ENCODE peak calls at places on chromosomes 12 and 14, in seven cellular contexts. G is choroid plexus epithelial cell, W is thoracic aorta, C is transverse colon, E is left lung, I is cardiac fibroblast, J is Panc1. X is an unnamed sample.

GRCh38 chr12:77724367-77724957 is 106.2 kb upstream of the NAV3 start:
- DNase-seq in C (no peak), E (no peak), J (peak), W (no peak), I (peak), G (peak), X (no peak)

GRCh38 chr14:49461529-49462401 is 124.4 kb downstream of the RPS29 start:
- DNase-seq in I (peak), G (peak), E (no peak), J (peak), W (peak), C (peak), X (peak)

GRCh38 chr14:103846569-103847438 is 571 bp downstream of the PPP1R13B start:
- DNase-seq in I (peak), G (no peak), C (peak), J (no peak), E (peak), W (no peak), X (peak)

GRCh38 chr12:71194657-71195056 is 36.9 kb upstream of the TSPAN8 start:
- DNase-seq in G (no peak), E (no peak), J (no peak), C (no peak), W (no peak), I (peak), X (no peak)

GRCh38 chr14:34043627-34044372 is 92.9 kb upstream of the EGLN3 start:
- DNase-seq in G (no peak), E (no peak), C (no peak), W (no peak), I (peak), J (no peak), X (peak)

GRCh38 chr14:98912655-98913054 is 359.3 kb downstream of the BCL11B start:
- DNase-seq in W (no peak), G (no peak), J (no peak), E (no peak), I (no peak), C (no peak), X (no peak)

GRCh38 chr12:57477710-57478681 is 1.7 kb downstream of the ARHGAP9 start:
- DNase-seq in G (peak), W (no peak), E (no peak), I (peak), C (no peak), J (no peak), X (peak)

GRCh38 chr14:32102968-32103367 is 25.9 kb downstream of the ARHGAP5 start:
- DNase-seq in G (no peak), J (no peak), W (no peak), C (no peak), I (no peak), E (no peak), X (no peak)

GRCh38 chr14:24243336-24243836 is 963 bp upstream of the TINF2 start:
- DNase-seq in W (no peak), I (no peak), E (no peak), J (no peak), G (peak), C (no peak), X (no peak)

GRCh38 chr12:104682790-104683279 is 226.1 kb downstream of the CHST11 start:
- DNase-seq in E (no peak), C (no peak), G (no peak), J (no peak), I (no peak), W (no peak), X (peak)

GRCh38 chr14:68824517-68825347 is 31.9 kb upstream of the ZFP36L1 start:
- DNase-seq in C (peak), I (peak), W (peak), J (peak), G (peak), E (peak), X (peak)

GRCh38 chr12:71797506-71797905 is 42.1 kb upstream of the TBC1D15 start:
- DNase-seq in I (no peak), J (no peak), E (no peak), C (no peak), W (no peak), G (no peak), X (no peak)

GRCh38 chr12:122865268-122866231 is 30.3 kb downstream of the HIP1R start:
- DNase-seq in E (no peak), I (no peak), C (no peak), W (no peak), G (no peak), J (no peak), X (peak)

GRCh38 chr12:47591795-47592194 is 114.0 kb downstream of the RPAP3 start:
- DNase-seq in E (no peak), J (no peak), I (no peak), G (peak), W (no peak), C (no peak), X (no peak)

DNA sequence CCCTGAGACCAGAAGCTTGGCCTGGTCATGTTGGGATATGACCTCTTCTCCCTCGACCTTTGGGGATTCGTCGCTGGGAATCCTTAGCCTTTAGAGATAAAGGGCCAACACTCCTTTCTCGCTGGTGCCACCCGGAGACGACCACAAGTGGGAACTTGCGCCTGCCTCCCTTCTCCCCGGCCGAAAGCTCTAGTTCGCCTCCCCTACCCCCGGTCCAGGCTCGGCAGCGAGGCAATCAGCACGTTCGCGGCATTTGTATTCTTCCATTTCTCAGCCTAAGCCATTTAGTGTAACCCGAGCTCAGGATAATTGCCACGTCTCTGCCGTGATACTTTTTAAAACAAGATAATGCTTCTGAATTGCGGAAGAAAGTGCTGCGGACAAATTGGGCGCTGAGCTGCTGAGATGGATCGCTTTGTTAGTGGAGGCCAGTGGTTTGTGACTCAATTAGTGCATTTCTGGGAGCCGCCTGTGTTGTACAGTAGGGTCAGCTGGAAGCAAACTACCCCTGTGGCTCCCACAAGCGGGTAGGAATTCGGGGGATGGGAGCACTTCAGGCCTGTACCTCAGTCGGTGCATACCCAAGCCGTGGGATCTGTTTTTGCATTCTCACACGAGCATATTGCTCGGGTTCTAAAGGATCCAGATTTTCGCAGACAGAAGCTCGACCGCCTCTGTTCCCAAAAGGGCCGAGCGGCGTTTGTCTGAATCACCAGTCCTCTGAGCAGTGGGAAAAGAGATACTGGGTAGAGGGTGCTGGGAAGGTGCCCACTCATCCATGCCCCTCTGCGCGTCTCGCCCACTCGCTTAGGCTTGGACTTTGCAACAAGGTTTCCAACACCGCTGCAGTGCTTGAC is 6.8 kb upstream of the SIX1 start:
- DNase-seq in I (no peak), J (no peak), G (no peak), W (no peak), E (peak), C (no peak), X (no peak)
- TF ChIP-seq CTCF in I (no peak), J (no peak), G (no peak), W (no peak), E (no peak), C (no peak), X (no peak)

GRCh38 chr12:48957141-48958048 is at the start of gene ARF3:
- DNase-seq in I (peak), J (peak), G (peak), W (peak), E (peak), C (peak), X (peak)
- TF ChIP-seq CTCF in I (no peak), J (no peak), G (no peak), W (no peak), E (no peak), C (no peak), X (no peak)

GRCh38 chr12:64610092-64610659 is at the start of gene RASSF3:
- DNase-seq in C (peak), W (no peak), I (peak), E (peak), G (peak), J (no peak), X (peak)
- TF ChIP-seq CTCF in C (no peak), W (no peak), I (no peak), E (no peak), G (no peak), J (no peak), X (no peak)

GRCh38 chr14:60133487-60133886 is 31.7 kb downstream of the DHRS7 start:
- DNase-seq in J (no peak), W (no peak), C (no peak), I (peak), G (no peak), E (no peak), X (no peak)
- TF ChIP-seq CTCF in J (no peak), W (no peak), C (no peak), I (no peak), G (no peak), E (no peak), X (no peak)